ENCODE peak calls at places on chromosomes 16 and 17, in five cellular contexts. I, F, K, E and W are unnamed samples.

GRCh38 chr16:27326738-27327585 is 13.2 kb downstream of the IL4R start:
- DNase-seq in I (peak; percentile 80), F (no peak), E (peak; percentile 86), K (peak; percentile 96), W (peak; percentile 80)

GRCh38 chr17:66175892-66176291 is 16.0 kb downstream of the CEP112 start:
- DNase-seq in E (no peak), K (no peak), I (no peak), F (no peak), W (no peak)

GRCh38 chr16:65658339-65659275 is 536.7 kb upstream of the CDH11 start:
- DNase-seq in E (no peak), I (no peak), F (no peak), K (peak; percentile 95), W (no peak)

GRCh38 chr17:44375196-44376017 is 11.8 kb upstream of the FAM171A2 start:
- DNase-seq in I (no peak), K (no peak), F (no peak), E (no peak), W (no peak)

GRCh38 chr16:74982303-74982702 is 2.6 kb downstream of the WDR59 start:
- DNase-seq in I (no peak), F (no peak), K (no peak), E (no peak), W (no peak)

GRCh38 chr16:58128721-58129096 is 472 bp downstream of the CFAP20 start:
- DNase-seq in I (no peak), F (no peak), K (no peak), E (peak; percentile 40), W (no peak)

GRCh38 chr16:3038256-3038655 is 1.5 kb upstream of the BICDL2 start:
- DNase-seq in F (no peak), I (peak; percentile 80), E (no peak), K (peak; percentile 79), W (peak; percentile 72)

GRCh38 chr16:727291-727977 is 528 bp downstream of the HAGHL start:
- DNase-seq in I (no peak), K (no peak), E (no peak), F (no peak), W (no peak)

GRCh38 chr17:19288453-19288852 is 51.3 kb downstream of the EPN2 start:
- DNase-seq in K (no peak), F (no peak), I (no peak), E (no peak), W (no peak)

GRCh38 chr17:1323336-1323735 is 43.9 kb downstream of the TRARG1 start:
- DNase-seq in E (no peak), F (no peak), K (no peak), I (no peak), W (no peak)

GRCh38 chr16:19127674-19128131 is 13.9 kb downstream of the ITPRIPL2 start:
- DNase-seq in I (no peak), F (no peak), E (no peak), K (no peak), W (no peak)

GRCh38 chr17:49959183-49959935 is 9.6 kb upstream of the DLX4 start:
- DNase-seq in E (no peak), F (no peak), K (no peak), I (no peak), W (no peak)

GRCh38 chr16:23026777-23027362 is 122.4 kb downstream of the USP31 start:
- DNase-seq in K (peak; percentile 34), I (peak; percentile 13), E (no peak), F (no peak), W (no peak)

GRCh38 chr17:46176975-46177374 is 16.3 kb downstream of the KANSL1 start:
- DNase-seq in K (no peak), E (no peak), F (no peak), I (no peak), W (no peak)

GRCh38 chr16:23392223-23392600 is 60.8 kb downstream of the COG7 start:
- DNase-seq in I (no peak), E (no peak), F (no peak), K (no peak), W (no peak)

GRCh38 chr17:78387982-78388941 is 9.8 kb downstream of the PGS1 start:
- DNase-seq in K (no peak), F (no peak), E (peak; percentile 68), I (no peak), W (no peak)

GRCh38 chr17:39641119-39641496 is 4.2 kb downstream of the STARD3 start:
- DNase-seq in E (no peak), I (no peak), F (no peak), K (no peak), W (no peak)

GRCh38 chr17:57519199-57519598 is 225.9 kb downstream of the CCDC182 start:
- DNase-seq in F (no peak), I (peak; percentile 37), K (peak; percentile 17), E (no peak), W (no peak)

GRCh38 chr17:34638526-34639260 is 59.3 kb downstream of the TMEM132E start:
- DNase-seq in I (no peak), K (no peak), E (no peak), F (peak; percentile 5), W (no peak)

GRCh38 chr17:34146440-34147043 is 108.5 kb upstream of the CCL2 start:
- DNase-seq in K (no peak), E (peak; percentile 54), F (peak; percentile 16), I (peak; percentile 66), W (no peak)

GRCh38 chr17:38421871-38422819 is 6.1 kb upstream of the ARHGAP23 start:
- DNase-seq in F (no peak), I (no peak), E (no peak), K (no peak), W (no peak)

GRCh38 chr17:49692751-49693150 is 14.9 kb upstream of the SPOP start:
- DNase-seq in F (no peak), I (no peak), K (no peak), E (no peak), W (no peak)

GRCh38 chr16:66510711-66511614 is 39.0 kb downstream of the TK2 start:
- DNase-seq in F (no peak), I (peak; percentile 73), K (no peak), E (no peak), W (no peak)

GRCh38 chr17:67403483-67403882 is 26.4 kb downstream of the PITPNC1 start:
- DNase-seq in K (no peak), E (no peak), I (no peak), F (no peak), W (no peak)